ENCODE peak calls at places on chromosome 14, in six cellular contexts. One of them, this sample, is unnamed.

GRCh38 chr14:34331728-34332623 is 130.1 kb downstream of the SPTSSA start:
- DNase-seq in psoas muscle: peak
- DNase-seq in dorsolateral prefrontal cortex: peak
- DNase-seq in lung: peak
- DNase-seq in uterus: peak
- DNase-seq in AG09309: no peak
- DNase-seq in this sample: peak

GRCh38 chr14:79325071-79325470 is 886.2 kb downstream of the DIO2 start:
- DNase-seq in psoas muscle: no peak
- DNase-seq in dorsolateral prefrontal cortex: no peak
- DNase-seq in lung: peak
- DNase-seq in uterus: no peak
- DNase-seq in AG09309: no peak
- DNase-seq in this sample: peak

GRCh38 chr14:28001002-28001401 is 765.6 kb upstream of the FOXG1 start:
- DNase-seq in psoas muscle: no peak
- DNase-seq in dorsolateral prefrontal cortex: no peak
- DNase-seq in lung: no peak
- DNase-seq in uterus: no peak
- DNase-seq in AG09309: no peak
- DNase-seq in this sample: no peak

GRCh38 chr14:39097159-39097558 is 5.9 kb downstream of the SEC23A start:
- DNase-seq in psoas muscle: no peak
- DNase-seq in dorsolateral prefrontal cortex: no peak
- DNase-seq in lung: no peak
- DNase-seq in uterus: no peak
- DNase-seq in AG09309: no peak
- DNase-seq in this sample: no peak

GRCh38 chr14:64442300-64442988 is 22.9 kb upstream of the AKAP5 start:
- DNase-seq in psoas muscle: no peak
- DNase-seq in dorsolateral prefrontal cortex: no peak
- DNase-seq in lung: peak
- DNase-seq in uterus: peak
- DNase-seq in AG09309: no peak
- DNase-seq in this sample: no peak

GRCh38 chr14:50249118-50249775 is 17.9 kb upstream of the SOS2 start:
- DNase-seq in psoas muscle: no peak
- DNase-seq in dorsolateral prefrontal cortex: no peak
- DNase-seq in lung: no peak
- DNase-seq in uterus: no peak
- DNase-seq in AG09309: no peak
- DNase-seq in this sample: no peak

GRCh38 chr14:68257969-68258368 is 438.4 kb downstream of the RAD51B start:
- DNase-seq in psoas muscle: no peak
- DNase-seq in dorsolateral prefrontal cortex: no peak
- DNase-seq in lung: no peak
- DNase-seq in uterus: no peak
- DNase-seq in AG09309: no peak
- DNase-seq in this sample: no peak

GRCh38 chr14:101709533-101709881 is 52.0 kb upstream of the PPP2R5C start:
- DNase-seq in psoas muscle: no peak
- DNase-seq in dorsolateral prefrontal cortex: no peak
- DNase-seq in lung: peak
- DNase-seq in uterus: no peak
- DNase-seq in AG09309: no peak
- DNase-seq in this sample: no peak

GRCh38 chr14:22472935-22473854 is 115.8 kb downstream of the DAD1 start:
- DNase-seq in psoas muscle: no peak
- DNase-seq in dorsolateral prefrontal cortex: peak
- DNase-seq in lung: peak
- DNase-seq in uterus: peak
- DNase-seq in AG09309: no peak
- DNase-seq in this sample: peak

GRCh38 chr14:39025810-39026627 is 77.0 kb downstream of the SEC23A start:
- DNase-seq in psoas muscle: no peak
- DNase-seq in dorsolateral prefrontal cortex: no peak
- DNase-seq in lung: no peak
- DNase-seq in uterus: no peak
- DNase-seq in AG09309: no peak
- DNase-seq in this sample: no peak

GRCh38 chr14:85195872-85196477 is 334.0 kb upstream of the FLRT2 start:
- DNase-seq in psoas muscle: no peak
- DNase-seq in dorsolateral prefrontal cortex: no peak
- DNase-seq in lung: no peak
- DNase-seq in uterus: no peak
- DNase-seq in AG09309: no peak
- DNase-seq in this sample: no peak

GRCh38 chr14:96205059-96205993 is 687 bp downstream of the BDKRB2 start:
- DNase-seq in psoas muscle: no peak
- DNase-seq in dorsolateral prefrontal cortex: no peak
- DNase-seq in lung: no peak
- DNase-seq in uterus: no peak
- DNase-seq in AG09309: no peak
- DNase-seq in this sample: no peak

GRCh38 chr14:68762944-68763831 is 29.7 kb downstream of the ZFP36L1 start:
- DNase-seq in psoas muscle: peak
- DNase-seq in dorsolateral prefrontal cortex: no peak
- DNase-seq in lung: peak
- DNase-seq in uterus: peak
- DNase-seq in AG09309: no peak
- DNase-seq in this sample: no peak

GRCh38 chr14:99737451-99737951 is 53.4 kb downstream of the CYP46A1 start:
- DNase-seq in psoas muscle: peak
- DNase-seq in dorsolateral prefrontal cortex: peak
- DNase-seq in lung: peak
- DNase-seq in uterus: peak
- DNase-seq in AG09309: no peak
- DNase-seq in this sample: no peak

GRCh38 chr14:50056457-50056856 is 59.9 kb downstream of the VCPKMT start:
- DNase-seq in psoas muscle: no peak
- DNase-seq in dorsolateral prefrontal cortex: no peak
- DNase-seq in lung: no peak
- DNase-seq in uterus: no peak
- DNase-seq in AG09309: no peak
- DNase-seq in this sample: no peak

GRCh38 chr14:102885686-102886447 is 36.6 kb upstream of the AMN start:
- DNase-seq in psoas muscle: no peak
- DNase-seq in dorsolateral prefrontal cortex: no peak
- DNase-seq in lung: no peak
- DNase-seq in uterus: no peak
- DNase-seq in AG09309: no peak
- DNase-seq in this sample: no peak

GRCh38 chr14:45253754-45254300 is 825 bp upstream of the MIS18BP1 start:
- DNase-seq in psoas muscle: peak
- DNase-seq in dorsolateral prefrontal cortex: no peak
- DNase-seq in lung: peak
- DNase-seq in uterus: no peak
- DNase-seq in AG09309: no peak
- DNase-seq in this sample: no peak

GRCh38 chr14:55098561-55098898 is 30.5 kb upstream of the LGALS3 start:
- DNase-seq in psoas muscle: no peak
- DNase-seq in dorsolateral prefrontal cortex: no peak
- DNase-seq in lung: no peak
- DNase-seq in uterus: no peak
- DNase-seq in AG09309: no peak
- DNase-seq in this sample: no peak

GRCh38 chr14:60485057-60485599 is 735 bp downstream of the C14orf39 start:
- DNase-seq in psoas muscle: no peak
- DNase-seq in dorsolateral prefrontal cortex: no peak
- DNase-seq in lung: no peak
- DNase-seq in uterus: no peak
- DNase-seq in AG09309: no peak
- DNase-seq in this sample: no peak

GRCh38 chr14:104970231-104971068 is 7.7 kb downstream of the AHNAK2 start:
- DNase-seq in psoas muscle: peak
- DNase-seq in dorsolateral prefrontal cortex: no peak
- DNase-seq in lung: peak
- DNase-seq in uterus: peak
- DNase-seq in AG09309: peak
- DNase-seq in this sample: no peak

GRCh38 chr14:56300495-56300894 is 182.3 kb downstream of the PELI2 start:
- DNase-seq in psoas muscle: no peak
- DNase-seq in dorsolateral prefrontal cortex: no peak
- DNase-seq in lung: no peak
- DNase-seq in uterus: no peak
- DNase-seq in AG09309: no peak
- DNase-seq in this sample: no peak

GRCh38 chr14:88386395-88386794 is 938 bp downstream of the SPATA7 start:
- DNase-seq in psoas muscle: no peak
- DNase-seq in dorsolateral prefrontal cortex: no peak
- DNase-seq in lung: no peak
- DNase-seq in uterus: no peak
- DNase-seq in AG09309: no peak
- DNase-seq in this sample: no peak

GRCh38 chr14:36317650-36318049 is 2.8 kb downstream of the MBIP start:
- DNase-seq in psoas muscle: no peak
- DNase-seq in dorsolateral prefrontal cortex: no peak
- DNase-seq in lung: no peak
- DNase-seq in uterus: no peak
- DNase-seq in AG09309: no peak
- DNase-seq in this sample: peak

GRCh38 chr14:67566908-67567307 is 33.2 kb downstream of the PIGH start:
- DNase-seq in psoas muscle: peak
- DNase-seq in dorsolateral prefrontal cortex: peak
- DNase-seq in lung: no peak
- DNase-seq in uterus: no peak
- DNase-seq in AG09309: peak
- DNase-seq in this sample: no peak

GRCh38 chr14:101781240-101782061 is 19.9 kb downstream of the PPP2R5C start:
- DNase-seq in psoas muscle: no peak
- DNase-seq in dorsolateral prefrontal cortex: no peak
- DNase-seq in lung: no peak
- DNase-seq in uterus: no peak
- DNase-seq in AG09309: no peak
- DNase-seq in this sample: no peak

GRCh38 chr14:99522457-99522891 is 41.3 kb downstream of the CCNK start:
- DNase-seq in psoas muscle: peak
- DNase-seq in dorsolateral prefrontal cortex: no peak
- DNase-seq in lung: no peak
- DNase-seq in uterus: peak
- DNase-seq in AG09309: no peak
- DNase-seq in this sample: no peak

GRCh38 chr14:81273521-81273920 is 52.8 kb upstream of the GTF2A1 start:
- DNase-seq in psoas muscle: no peak
- DNase-seq in dorsolateral prefrontal cortex: no peak
- DNase-seq in lung: no peak
- DNase-seq in uterus: no peak
- DNase-seq in AG09309: no peak
- DNase-seq in this sample: no peak

GRCh38 chr14:21261824-21262223 is 7.4 kb downstream of the HNRNPC start:
- DNase-seq in psoas muscle: no peak
- DNase-seq in dorsolateral prefrontal cortex: no peak
- DNase-seq in lung: no peak
- DNase-seq in uterus: no peak
- DNase-seq in AG09309: no peak
- DNase-seq in this sample: no peak
- H3K4me3 ChIP-seq in psoas muscle: no peak
- H3K4me3 ChIP-seq in dorsolateral prefrontal cortex: no peak
- H3K4me3 ChIP-seq in lung: no peak
- H3K4me3 ChIP-seq in uterus: no peak
- H3K4me3 ChIP-seq in AG09309: no peak
- H3K4me3 ChIP-seq in this sample: no peak

GRCh38 chr14:26282578-26282977 is 315.3 kb downstream of the NOVA1 start:
- DNase-seq in psoas muscle: no peak
- DNase-seq in dorsolateral prefrontal cortex: no peak
- DNase-seq in lung: no peak
- DNase-seq in uterus: no peak
- DNase-seq in AG09309: no peak
- DNase-seq in this sample: no peak

GRCh38 chr14:26281280-26281998 is 316.4 kb downstream of the NOVA1 start:
- DNase-seq in psoas muscle: no peak
- DNase-seq in dorsolateral prefrontal cortex: no peak
- DNase-seq in lung: no peak
- DNase-seq in uterus: no peak
- DNase-seq in AG09309: no peak
- DNase-seq in this sample: peak

DNA sequence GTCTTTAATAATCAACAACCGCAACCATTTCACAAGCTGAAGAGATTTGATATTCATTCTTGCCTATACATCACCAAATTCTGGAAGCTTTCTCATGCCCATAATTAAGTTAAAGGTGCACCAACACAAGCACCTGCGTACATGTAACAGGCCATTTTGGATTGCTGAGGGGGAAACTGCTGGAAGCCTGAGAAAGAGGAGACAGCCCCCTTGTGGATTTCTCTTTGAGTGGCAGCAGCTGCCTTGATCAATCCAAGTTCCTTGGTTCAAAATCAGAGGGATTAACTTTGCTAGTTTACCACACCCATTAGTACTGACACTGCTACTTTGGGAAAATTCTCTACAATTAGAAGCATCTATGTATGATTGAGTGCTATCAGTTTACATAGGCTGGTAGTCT is 321.1 kb downstream of the NOVA1 start:
- DNase-seq in psoas muscle: no peak
- DNase-seq in dorsolateral prefrontal cortex: no peak
- DNase-seq in lung: no peak
- DNase-seq in uterus: no peak
- DNase-seq in AG09309: no peak
- DNase-seq in this sample: no peak
- TF ChIP-seq CTCF in psoas muscle: no peak
- TF ChIP-seq CTCF in dorsolateral prefrontal cortex: peak
- TF ChIP-seq CTCF in lung: no peak
- TF ChIP-seq CTCF in uterus: no peak
- TF ChIP-seq CTCF in AG09309: no peak
- TF ChIP-seq CTCF in this sample: peak

GRCh38 chr14:92513966-92514843 is 624 bp downstream of the RIN3 start:
- DNase-seq in psoas muscle: no peak
- DNase-seq in dorsolateral prefrontal cortex: no peak
- DNase-seq in lung: no peak
- DNase-seq in uterus: no peak
- DNase-seq in AG09309: no peak
- DNase-seq in this sample: no peak

GRCh38 chr14:92511472-92512247 is 1.9 kb upstream of the RIN3 start:
- DNase-seq in psoas muscle: no peak
- DNase-seq in dorsolateral prefrontal cortex: no peak
- DNase-seq in lung: peak
- DNase-seq in uterus: peak
- DNase-seq in AG09309: peak
- DNase-seq in this sample: no peak

GRCh38 chr14:92513204-92513965 is at the start of gene RIN3:
- DNase-seq in psoas muscle: peak
- DNase-seq in dorsolateral prefrontal cortex: no peak
- DNase-seq in lung: peak
- DNase-seq in uterus: peak
- DNase-seq in AG09309: no peak
- DNase-seq in this sample: no peak

GRCh38 chr14:92510972-92511371 is 2.6 kb upstream of the RIN3 start:
- DNase-seq in psoas muscle: no peak
- DNase-seq in dorsolateral prefrontal cortex: no peak
- DNase-seq in lung: no peak
- DNase-seq in uterus: no peak
- DNase-seq in AG09309: no peak
- DNase-seq in this sample: no peak

GRCh38 chr14:92512807-92513203 is 776 bp upstream of the RIN3 start:
- DNase-seq in psoas muscle: no peak
- DNase-seq in dorsolateral prefrontal cortex: no peak
- DNase-seq in lung: no peak
- DNase-seq in uterus: no peak
- DNase-seq in AG09309: no peak
- DNase-seq in this sample: no peak
- H3K4me3 ChIP-seq in psoas muscle: peak
- H3K4me3 ChIP-seq in dorsolateral prefrontal cortex: peak
- H3K4me3 ChIP-seq in lung: peak
- H3K4me3 ChIP-seq in uterus: peak
- H3K4me3 ChIP-seq in AG09309: peak
- H3K4me3 ChIP-seq in this sample: no peak

GRCh38 chr14:24165785-24166184 is 4.7 kb downstream of the IRF9 start:
- DNase-seq in psoas muscle: no peak
- DNase-seq in dorsolateral prefrontal cortex: no peak
- DNase-seq in lung: no peak
- DNase-seq in uterus: no peak
- DNase-seq in AG09309: no peak
- DNase-seq in this sample: no peak
- TF ChIP-seq CTCF in psoas muscle: no peak
- TF ChIP-seq CTCF in dorsolateral prefrontal cortex: no peak
- TF ChIP-seq CTCF in lung: no peak
- TF ChIP-seq CTCF in uterus: no peak
- TF ChIP-seq CTCF in AG09309: no peak
- TF ChIP-seq CTCF in this sample: no peak

This sample was measured in LNCaP clone FGC.